ENCODE peak calls at places on chromosome 16, in eight cellular contexts. V is IMR-90; N is HFFc6; E is body of pancreas; G is CD8-positive, alpha-beta T cell; A is tibial artery; W is cardiac fibroblast; M is nephron progenitor cell. K is an unnamed sample.

GRCh38 chr16:77965346-77965745 is 57.0 kb upstream of the CLEC3A start:
- DNase-seq in V (no peak), N (no peak), E (no peak), G (no peak), A (no peak), W (peak; percentile 3), M (no peak), K (no peak)

GRCh38 chr16:67779256-67780014 is 26.9 kb downstream of the RANBP10 start:
- DNase-seq in V (no peak), N (no peak), E (no peak), G (no peak), A (no peak), W (no peak), M (no peak), K (no peak)

GRCh38 chr16:71792176-71792575 is 16.5 kb downstream of the AP1G1 start:
- DNase-seq in V (no peak), N (no peak), E (no peak), G (no peak), A (no peak), W (no peak), M (no peak), K (no peak)

GRCh38 chr16:84864266-84864955 is 44.6 kb downstream of the CRISPLD2 start:
- DNase-seq in V (no peak), N (no peak), E (no peak), G (no peak), A (no peak), W (no peak), M (no peak), K (no peak)

GRCh38 chr16:68074850-68075249 is 10.3 kb upstream of the NFATC3 start:
- DNase-seq in V (no peak), N (no peak), E (no peak), G (peak; percentile 63), A (no peak), W (no peak), M (no peak), K (no peak)

GRCh38 chr16:27969574-27969973 is 93.9 kb downstream of the GSG1L start:
- DNase-seq in V (peak; percentile 21), N (peak; percentile 1), E (no peak), G (no peak), A (no peak), W (peak; percentile 31), M (no peak), K (no peak)

GRCh38 chr16:20944861-20945390 is 44.4 kb downstream of the LYRM1 start:
- DNase-seq in V (peak; percentile 16), N (peak; percentile 21), E (no peak), G (no peak), A (no peak), W (peak; percentile 32), M (no peak), K (no peak)

GRCh38 chr16:68061396-68061795 is 23.8 kb upstream of the NFATC3 start:
- DNase-seq in V (no peak), N (no peak), E (no peak), G (no peak), A (no peak), W (no peak), M (no peak), K (no peak)

GRCh38 chr16:73019456-73020362 is 28.2 kb downstream of the ZFHX3 start:
- DNase-seq in V (peak; percentile 89), N (peak; percentile 34), E (peak; percentile 45), G (no peak), A (peak; percentile 75), W (peak; percentile 85), M (no peak), K (no peak)

GRCh38 chr16:23232806-23233205 is 50.3 kb downstream of the SCNN1G start:
- DNase-seq in V (no peak), N (no peak), E (no peak), G (no peak), A (no peak), W (no peak), M (no peak), K (peak; percentile 37)

GRCh38 chr16:80006175-80006895 is 405.8 kb upstream of the MAF start:
- DNase-seq in V (peak; percentile 35), N (no peak), E (no peak), G (no peak), A (no peak), W (peak; percentile 6), M (no peak), K (no peak)

GRCh38 chr16:77068402-77068801 is 122.6 kb upstream of the MON1B start:
- DNase-seq in V (no peak), N (no peak), E (no peak), G (no peak), A (no peak), W (no peak), M (no peak), K (no peak)

GRCh38 chr16:80804451-80805383 is at the start of gene CDYL2:
- DNase-seq in V (peak; percentile 2), N (no peak), E (peak; percentile 50), G (peak; percentile 28), A (no peak), W (peak; percentile 51), M (peak; percentile 73), K (no peak)

GRCh38 chr16:82082543-82083244 is 47.6 kb downstream of the HSD17B2 start:
- DNase-seq in V (peak; percentile 52), N (no peak), E (no peak), G (no peak), A (no peak), W (no peak), M (no peak), K (no peak)

GRCh38 chr16:82082097-82082496 is 47.0 kb downstream of the HSD17B2 start:
- DNase-seq in V (no peak), N (no peak), E (no peak), G (no peak), A (no peak), W (no peak), M (no peak), K (no peak)

GRCh38 chr16:82079892-82080291 is 44.8 kb downstream of the HSD17B2 start:
- DNase-seq in V (no peak), N (no peak), E (no peak), G (no peak), A (no peak), W (no peak), M (no peak), K (no peak)

GRCh38 chr16:82083710-82084353 is 48.8 kb downstream of the HSD17B2 start:
- DNase-seq in V (no peak), N (no peak), E (no peak), G (no peak), A (no peak), W (no peak), M (no peak), K (no peak)

DNA sequence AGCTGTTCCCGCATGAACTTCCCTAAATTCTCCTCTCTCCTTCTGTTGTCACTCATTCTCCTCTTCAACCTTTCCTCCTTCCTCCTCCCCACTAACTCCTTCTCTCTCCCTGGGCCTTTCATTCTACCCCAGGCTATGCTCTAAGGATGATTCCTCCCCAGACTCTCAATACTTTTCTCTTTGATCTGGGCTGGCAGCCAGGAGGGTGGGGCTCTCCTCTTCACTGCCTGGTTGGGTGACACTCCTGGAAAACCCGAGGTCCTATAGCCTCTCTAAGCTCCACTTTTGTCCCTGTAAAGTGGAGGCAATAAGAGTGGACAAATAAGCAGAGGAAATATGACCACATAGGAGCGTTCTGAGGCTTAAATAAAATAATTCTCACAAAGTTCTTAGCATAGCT is 46.2 kb downstream of the HSD17B2 start:
- DNase-seq in V (no peak), N (no peak), E (no peak), G (no peak), A (no peak), W (no peak), M (no peak), K (no peak)
- TF ChIP-seq CTCF in V (no peak), N (no peak), E (no peak), G (no peak), A (no peak), W (no peak), M (no peak), K (no peak)

DNA sequence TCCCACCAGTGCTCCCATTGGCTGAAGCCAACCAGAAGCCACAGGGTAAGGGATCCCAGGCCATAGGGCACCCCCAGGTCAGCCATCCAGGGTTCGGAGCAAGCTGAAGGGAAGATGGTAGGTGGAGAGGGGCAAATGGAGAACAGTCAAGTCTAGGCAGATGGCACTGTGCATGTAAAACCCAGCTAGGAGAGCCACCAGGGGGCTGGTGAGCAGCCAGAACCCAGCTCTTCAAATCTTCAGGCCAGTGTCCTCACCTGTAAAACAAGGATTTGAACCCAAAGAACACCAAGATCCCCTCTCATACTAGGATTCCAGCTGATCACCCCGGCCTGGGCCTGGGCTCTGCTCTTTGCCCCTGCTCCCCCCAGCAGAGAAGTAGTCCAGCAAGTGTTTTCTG is 43.5 kb downstream of the GINS3 start:
- DNase-seq in V (no peak), N (no peak), E (no peak), G (no peak), A (no peak), W (no peak), M (no peak), K (no peak)
- TF ChIP-seq CTCF in V (no peak), N (peak; percentile 28), E (no peak), G (no peak), A (no peak), W (no peak), M (no peak), K (no peak)

GRCh38 chr16:87924041-87924851 is 12.1 kb downstream of the CA5A start:
- DNase-seq in V (no peak), N (no peak), E (peak; percentile 35), G (no peak), A (no peak), W (no peak), M (no peak), K (no peak)
- TF ChIP-seq CTCF in V (no peak), N (no peak), E (no peak), G (no peak), A (no peak), W (no peak), M (no peak), K (no peak)

GRCh38 chr16:1152651-1153259 is at the start of gene CACNA1H:
- DNase-seq in V (no peak), N (no peak), E (no peak), G (peak; percentile 32), A (no peak), W (no peak), M (peak; percentile 80), K (no peak)
- TF ChIP-seq CTCF in V (peak; percentile 24), N (peak; percentile 44), E (peak; percentile 20), G (peak; percentile 44), A (peak; percentile 48), W (no peak), M (peak; percentile 23), K (no peak)

K was measured in lower leg skin.